ENCODE peak calls at places on chromosomes 1 and 21, in nine cellular contexts. I, Y, X, F, W, M, G, L and T are unnamed samples.
A peak's percentile ranks its signal among the peaks of the same experiment; 100 is the strongest.

GRCh38 chr1:84060781-84061180 is 61.8 kb upstream of the TTLL7 start:
- DNase-seq in L (no peak), G (no peak), F (no peak), I (no peak), M (no peak), X (no peak), Y (no peak), W (no peak), T (no peak)

GRCh38 chr21:44735821-44736220 is 24.4 kb upstream of the TSPEAR start:
- DNase-seq in G (no peak), W (no peak), Y (no peak), X (no peak), L (no peak), M (no peak), F (no peak), I (no peak), T (no peak)

GRCh38 chr1:99634971-99635624 is 10.8 kb upstream of the PALMD start:
- DNase-seq in X (no peak), L (no peak), F (no peak), W (no peak), M (no peak), G (no peak), I (no peak), Y (no peak), T (no peak)

GRCh38 chr1:43835141-43836021 is 98.2 kb upstream of the ARTN start:
- DNase-seq in L (no peak), Y (no peak), F (no peak), X (peak; percentile 69), M (no peak), I (peak; percentile 83), G (peak; percentile 36), W (peak; percentile 99), T (peak; percentile 85)

GRCh38 chr1:152160553-152160952 is 1.5 kb upstream of the RPTN start:
- DNase-seq in G (no peak), X (no peak), I (no peak), W (no peak), F (no peak), L (no peak), M (no peak), Y (no peak), T (peak; percentile 23)

GRCh38 chr1:59900640-59901039 is 25.9 kb downstream of the CYP2J2 start:
- DNase-seq in W (no peak), M (no peak), Y (no peak), G (peak; percentile 27), L (no peak), I (no peak), F (no peak), X (no peak), T (no peak)

GRCh38 chr1:40161888-40162397 is 756 bp downstream of the RLF start:
- DNase-seq in L (no peak), X (no peak), M (no peak), G (no peak), F (no peak), W (no peak), I (no peak), Y (no peak), T (no peak)

GRCh38 chr1:116067564-116067887 is 43.7 kb upstream of the MAB21L3 start:
- DNase-seq in Y (no peak), F (no peak), W (peak; percentile 91), G (no peak), M (no peak), L (no peak), I (no peak), X (peak; percentile 72), T (no peak)

GRCh38 chr21:35548904-35549615 is 500.0 kb upstream of the RUNX1 start:
- DNase-seq in G (no peak), Y (no peak), L (no peak), W (no peak), X (no peak), F (no peak), I (no peak), M (no peak), T (no peak)

GRCh38 chr1:7379445-7379971 is 391.6 kb upstream of the VAMP3 start:
- DNase-seq in M (no peak), I (no peak), L (no peak), F (no peak), X (peak; percentile 24), G (peak; percentile 79), Y (no peak), W (peak; percentile 83), T (no peak)

GRCh38 chr21:45974073-45975016 is 7.2 kb upstream of the COL6A1 start:
- DNase-seq in F (no peak), I (no peak), G (peak; percentile 57), L (no peak), M (no peak), W (peak; percentile 87), X (no peak), Y (no peak), T (no peak)

GRCh38 chr1:174998569-174999215 is 1.1 kb upstream of the CACYBP start:
- DNase-seq in I (peak; percentile 60), Y (peak; percentile 34), X (no peak), F (peak; percentile 14), L (no peak), M (peak; percentile 66), G (peak; percentile 63), W (peak; percentile 58), T (peak; percentile 80)